ENCODE peak calls at places on chromosomes 4 and X, in seven cellular contexts. N is activated T-cell treated with anti-CD3 and anti-CD28 coated beads, Interleukin-2, amount 50 U/mL, for 24 hours; X is endodermal cell; S is T-helper 22 cell; E is NCI-H2029; J is left ventricle myocardium inferior; L is tibial artery. R is an unnamed sample.

GRCh38 chrX:91137881-91138280 is 296.8 kb upstream of the PABPC5 start:
- DNase-seq in N (no peak), X (no peak), S (no peak), E (no peak), J (no peak), L (no peak), R (no peak)

GRCh38 chr4:78311306-78311705 is 240.3 kb upstream of the ANXA3 start:
- DNase-seq in N (no peak), X (peak; percentile 57), S (no peak), E (no peak), J (no peak), L (no peak), R (no peak)

GRCh38 chrX:20693071-20693470 is 426.4 kb upstream of the RPS6KA3 start:
- DNase-seq in N (no peak), X (no peak), S (no peak), E (no peak), J (no peak), L (no peak), R (no peak)

GRCh38 chr4:37892641-37893040 is 1.8 kb downstream of the TBC1D1 start:
- DNase-seq in N (peak; percentile 56), X (no peak), S (peak; percentile 11), E (no peak), J (no peak), L (no peak), R (peak; percentile 10)

GRCh38 chr4:88812976-88813375 is 115.3 kb upstream of the NAP1L5 start:
- DNase-seq in N (no peak), X (no peak), S (no peak), E (no peak), J (no peak), L (no peak), R (no peak)

GRCh38 chrX:7090506-7091095 is 56.9 kb upstream of the STS start:
- DNase-seq in N (no peak), X (no peak), S (no peak), E (no peak), J (no peak), L (no peak), R (no peak)

GRCh38 chr4:138475116-138475515 is 233.0 kb upstream of the SLC7A11 start:
- DNase-seq in N (no peak), X (no peak), S (no peak), E (no peak), J (no peak), L (no peak), R (no peak)

GRCh38 chr4:152536545-152537182 is 772 bp upstream of the FBXW7 start:
- DNase-seq in N (no peak), X (no peak), S (peak; percentile 70), E (no peak), J (no peak), L (peak; percentile 67), R (no peak)

GRCh38 chrX:86014421-86014820 is 32.9 kb downstream of the CHM start:
- DNase-seq in N (no peak), X (no peak), S (no peak), E (no peak), J (no peak), L (no peak), R (no peak)

GRCh38 chrX:69424161-69424560 is 80.0 kb upstream of the NALF2 start:
- DNase-seq in N (no peak), X (peak; percentile 49), S (no peak), E (no peak), J (no peak), L (no peak), R (no peak)

GRCh38 chr4:6680372-6681034 is 13.2 kb upstream of the S100P start:
- DNase-seq in N (no peak), X (peak; percentile 84), S (no peak), E (no peak), J (no peak), L (no peak), R (no peak)

GRCh38 chr4:17356926-17357325 is 155.0 kb downstream of the QDPR start:
- DNase-seq in N (no peak), X (no peak), S (no peak), E (no peak), J (no peak), L (no peak), R (no peak)

GRCh38 chr4:181674315-181674714 is 568.9 kb upstream of the TENM3 start:
- DNase-seq in N (no peak), X (no peak), S (no peak), E (no peak), J (no peak), L (no peak), R (no peak)

GRCh38 chr4:46146993-46147392 is 23.1 kb upstream of the GABRG1 start:
- DNase-seq in N (no peak), X (peak; percentile 60), S (no peak), E (no peak), J (no peak), L (no peak), R (no peak)

GRCh38 chr4:111283066-111283677 is 660.3 kb upstream of the PITX2 start:
- DNase-seq in N (peak; percentile 37), X (peak; percentile 89), S (no peak), E (no peak), J (peak; percentile 34), L (no peak), R (peak; percentile 6)

GRCh38 chr4:6112606-6113290 is 87.6 kb downstream of the JAKMIP1 start:
- DNase-seq in N (no peak), X (peak; percentile 42), S (no peak), E (no peak), J (no peak), L (peak; percentile 58), R (no peak)

GRCh38 chrX:84737471-84737871 is 235.2 kb upstream of the HDX start:
- DNase-seq in N (no peak), X (no peak), S (no peak), E (no peak), J (peak; percentile 10), L (peak; percentile 74), R (no peak)

R was measured in T-helper 17 cell.